ENCODE peak calls at places on chromosomes 3 and 15, in four cellular contexts. Q is GM12865; J is effector CD4-positive, alpha-beta T cell; N is H4. B is an unnamed sample.
A peak's percentile ranks its signal among the peaks of the same experiment; 100 is the strongest.

GRCh38 chr3:111979689-111980025 is 831 bp downstream of the ABHD10 start:
- DNase-seq in J (no peak), N (no peak), Q (no peak), B (no peak)

GRCh38 chr3:102114264-102114979 is 265.1 kb downstream of the NFKBIZ start:
- DNase-seq in Q (no peak), N (no peak), J (peak; percentile 5), B (no peak)

GRCh38 chr3:142866841-142867631 is 21.8 kb downstream of the PCOLCE2 start:
- DNase-seq in J (no peak), N (no peak), Q (no peak), B (peak; percentile 30)

GRCh38 chr3:143139786-143140185 is 20.2 kb downstream of the CHST2 start:
- DNase-seq in N (peak; percentile 58), Q (no peak), J (no peak), B (no peak)

GRCh38 chr15:65535192-65535591 is 4.9 kb downstream of the HACD3 start:
- DNase-seq in Q (no peak), N (no peak), J (no peak), B (no peak)

GRCh38 chr15:41501961-41502786 is 8.5 kb downstream of the ITPKA start:
- DNase-seq in N (no peak), J (peak; percentile 32), Q (no peak), B (peak; percentile 62)

GRCh38 chr3:47783673-47784072 is 2.0 kb upstream of the SMARCC1 start:
- DNase-seq in N (no peak), J (no peak), Q (no peak), B (no peak)

GRCh38 chr3:59258591-59258990 is 208.8 kb upstream of the CFAP20DC start:
- DNase-seq in J (no peak), N (no peak), Q (no peak), B (no peak)

GRCh38 chr3:113097821-113098516 is 107.2 kb downstream of the GTPBP8 start:
- DNase-seq in Q (no peak), N (no peak), J (no peak), B (no peak)

GRCh38 chr3:70431906-70432305 is 119.5 kb upstream of the MDFIC2 start:
- DNase-seq in J (no peak), Q (no peak), N (no peak), B (no peak)

GRCh38 chr15:69388259-69388658 is 25.9 kb upstream of the KIF23 start:
- DNase-seq in Q (no peak), J (no peak), N (peak; percentile 22), B (no peak)

GRCh38 chr3:71461749-71462483 is 121.6 kb downstream of the FOXP1 start:
- DNase-seq in N (no peak), Q (no peak), J (no peak), B (no peak)

GRCh38 chr3:42451116-42451515 is 40.7 kb upstream of the LYZL4 start:
- DNase-seq in N (no peak), Q (no peak), J (no peak), B (no peak)

GRCh38 chr3:134709563-134710312 is 58.9 kb upstream of the KY start:
- DNase-seq in Q (no peak), N (no peak), J (no peak), B (no peak)

GRCh38 chr3:29280675-29281264 is at the start of gene RBMS3:
- DNase-seq in J (no peak), N (peak; percentile 90), Q (peak; percentile 74), B (peak; percentile 65)

GRCh38 chr3:16325850-16326249 is 60.8 kb downstream of the OXNAD1 start:
- DNase-seq in Q (no peak), J (no peak), N (no peak), B (no peak)

GRCh38 chr3:119230071-119230470 is 10.6 kb downstream of the B4GALT4 start:
- DNase-seq in N (no peak), Q (no peak), J (no peak), B (no peak)

GRCh38 chr15:52789601-52790165 is 453 bp downstream of the ONECUT1 start:
- DNase-seq in J (no peak), Q (peak; percentile 32), N (no peak), B (peak; percentile 23)

GRCh38 chr3:89889386-89889785 is 782.0 kb downstream of the EPHA3 start:
- DNase-seq in J (no peak), N (no peak), Q (no peak), B (no peak)

GRCh38 chr15:39479916-39480315 is 101.0 kb upstream of the THBS1 start:
- DNase-seq in N (no peak), J (no peak), Q (no peak), B (peak; percentile 44)

GRCh38 chr3:127678611-127679533 is 6.1 kb downstream of the ABTB1 start:
- DNase-seq in Q (no peak), N (no peak), J (no peak), B (peak; percentile 87)

GRCh38 chr15:75836953-75837321 is 6.3 kb upstream of the UBE2Q2 start:
- DNase-seq in N (peak; percentile 55), Q (peak; percentile 88), J (no peak), B (peak; percentile 96)

GRCh38 chr15:63165166-63165859 is 8.0 kb upstream of the RPS27L start:
- DNase-seq in J (no peak), Q (no peak), N (no peak), B (no peak)

GRCh38 chr15:34791701-34792100 is 3.6 kb downstream of the ACTC1 start:
- DNase-seq in J (no peak), N (no peak), Q (no peak), B (no peak)

GRCh38 chr15:34437687-34438086 is at the start of gene GOLGA8A:
- DNase-seq in N (peak; percentile 22), J (peak; percentile 75), Q (peak; percentile 89), B (peak; percentile 89)

GRCh38 chr3:160291909-160292299 is 66.7 kb downstream of the C3orf80 start:
- DNase-seq in N (no peak), Q (no peak), J (no peak), B (no peak)

GRCh38 chr3:106120334-106120733 is 251.5 kb upstream of the CBLB start:
- DNase-seq in Q (no peak), N (no peak), J (no peak), B (no peak)

GRCh38 chr3:157347577-157348303 is 88.9 kb upstream of the PTX3 start:
- DNase-seq in J (no peak), N (no peak), Q (no peak), B (no peak)

GRCh38 chr3:131218196-131218595 is 163.4 kb upstream of the NUDT16 start:
- DNase-seq in J (no peak), N (peak; percentile 48), Q (no peak), B (no peak)

GRCh38 chr3:197206913-197207312 is 91.5 kb downstream of the DLG1 start:
- DNase-seq in Q (no peak), J (no peak), N (no peak), B (no peak)

GRCh38 chr15:90364251-90364650 is 12.2 kb downstream of the ZNF774 start:
- DNase-seq in J (no peak), N (peak; percentile 44), Q (no peak), B (no peak)